ENCODE peak calls at places on chromosomes 3 and 15, in seven cellular contexts. One of them, this sample, is unnamed.

GRCh38 chr15:40104865-40105516 is 3.7 kb downstream of the BMF start:
- DNase-seq in breast epithelium: peak; percentile 85
- DNase-seq in WTC11: peak; percentile 97
- DNase-seq in epithelial cell of proximal tubule: no peak
- DNase-seq in MV-4-11: peak; percentile 81
- DNase-seq in iPS-NIHi11: peak; percentile 86
- DNase-seq in activated CD4-positive, alpha-beta T cell treated with anti-CD3 and anti-CD28 coated beads for 4 hours: peak; percentile 75
- DNase-seq in this sample: peak; percentile 25

GRCh38 chr3:83216919-83217594 is 1455.6 kb upstream of the GBE1 start:
- DNase-seq in breast epithelium: no peak
- DNase-seq in WTC11: peak; percentile 10
- DNase-seq in epithelial cell of proximal tubule: no peak
- DNase-seq in MV-4-11: no peak
- DNase-seq in iPS-NIHi11: no peak
- DNase-seq in activated CD4-positive, alpha-beta T cell treated with anti-CD3 and anti-CD28 coated beads for 4 hours: no peak
- DNase-seq in this sample: no peak

GRCh38 chr3:161203485-161204098 is 17.5 kb upstream of the NMD3 start:
- DNase-seq in breast epithelium: no peak
- DNase-seq in WTC11: no peak
- DNase-seq in epithelial cell of proximal tubule: no peak
- DNase-seq in MV-4-11: no peak
- DNase-seq in iPS-NIHi11: no peak
- DNase-seq in activated CD4-positive, alpha-beta T cell treated with anti-CD3 and anti-CD28 coated beads for 4 hours: no peak
- DNase-seq in this sample: no peak

GRCh38 chr15:53634517-53635106 is 124.9 kb downstream of the WDR72 start:
- DNase-seq in breast epithelium: no peak
- DNase-seq in WTC11: no peak
- DNase-seq in epithelial cell of proximal tubule: no peak
- DNase-seq in MV-4-11: no peak
- DNase-seq in iPS-NIHi11: no peak
- DNase-seq in activated CD4-positive, alpha-beta T cell treated with anti-CD3 and anti-CD28 coated beads for 4 hours: no peak
- DNase-seq in this sample: no peak

GRCh38 chr15:45702041-45702440 is 67.2 kb downstream of the SQOR start:
- DNase-seq in breast epithelium: no peak
- DNase-seq in WTC11: no peak
- DNase-seq in epithelial cell of proximal tubule: no peak
- DNase-seq in MV-4-11: no peak
- DNase-seq in iPS-NIHi11: no peak
- DNase-seq in activated CD4-positive, alpha-beta T cell treated with anti-CD3 and anti-CD28 coated beads for 4 hours: no peak
- DNase-seq in this sample: no peak

GRCh38 chr15:72009207-72009606 is 108.7 kb downstream of the MYO9A start:
- DNase-seq in breast epithelium: no peak
- DNase-seq in WTC11: no peak
- DNase-seq in epithelial cell of proximal tubule: peak; percentile 78
- DNase-seq in MV-4-11: no peak
- DNase-seq in iPS-NIHi11: no peak
- DNase-seq in activated CD4-positive, alpha-beta T cell treated with anti-CD3 and anti-CD28 coated beads for 4 hours: no peak
- DNase-seq in this sample: no peak

GRCh38 chr3:156378871-156379270 is 176.0 kb downstream of the SSR3 start:
- DNase-seq in breast epithelium: no peak
- DNase-seq in WTC11: no peak
- DNase-seq in epithelial cell of proximal tubule: no peak
- DNase-seq in MV-4-11: no peak
- DNase-seq in iPS-NIHi11: no peak
- DNase-seq in activated CD4-positive, alpha-beta T cell treated with anti-CD3 and anti-CD28 coated beads for 4 hours: no peak
- DNase-seq in this sample: no peak

GRCh38 chr15:43517354-43518072 is at the start of gene MAP1A:
- DNase-seq in breast epithelium: no peak
- DNase-seq in WTC11: peak; percentile 32
- DNase-seq in epithelial cell of proximal tubule: no peak
- DNase-seq in MV-4-11: no peak
- DNase-seq in iPS-NIHi11: peak; percentile 75
- DNase-seq in activated CD4-positive, alpha-beta T cell treated with anti-CD3 and anti-CD28 coated beads for 4 hours: no peak
- DNase-seq in this sample: no peak

GRCh38 chr3:173983353-173983752 is 585.8 kb downstream of the NLGN1 start:
- DNase-seq in breast epithelium: no peak
- DNase-seq in WTC11: no peak
- DNase-seq in epithelial cell of proximal tubule: no peak
- DNase-seq in MV-4-11: no peak
- DNase-seq in iPS-NIHi11: no peak
- DNase-seq in activated CD4-positive, alpha-beta T cell treated with anti-CD3 and anti-CD28 coated beads for 4 hours: no peak
- DNase-seq in this sample: no peak

GRCh38 chr3:17846466-17846865 is 104.0 kb upstream of the TBC1D5 start:
- DNase-seq in breast epithelium: no peak
- DNase-seq in WTC11: no peak
- DNase-seq in epithelial cell of proximal tubule: no peak
- DNase-seq in MV-4-11: no peak
- DNase-seq in iPS-NIHi11: no peak
- DNase-seq in activated CD4-positive, alpha-beta T cell treated with anti-CD3 and anti-CD28 coated beads for 4 hours: no peak
- DNase-seq in this sample: no peak

GRCh38 chr15:57401546-57401945 is 25.2 kb downstream of the CGNL1 start:
- DNase-seq in breast epithelium: no peak
- DNase-seq in WTC11: no peak
- DNase-seq in epithelial cell of proximal tubule: no peak
- DNase-seq in MV-4-11: no peak
- DNase-seq in iPS-NIHi11: no peak
- DNase-seq in activated CD4-positive, alpha-beta T cell treated with anti-CD3 and anti-CD28 coated beads for 4 hours: no peak
- DNase-seq in this sample: no peak

GRCh38 chr15:94412979-94413741 is 181.8 kb downstream of the MCTP2 start:
- DNase-seq in breast epithelium: no peak
- DNase-seq in WTC11: no peak
- DNase-seq in epithelial cell of proximal tubule: peak; percentile 6
- DNase-seq in MV-4-11: peak; percentile 58
- DNase-seq in iPS-NIHi11: no peak
- DNase-seq in activated CD4-positive, alpha-beta T cell treated with anti-CD3 and anti-CD28 coated beads for 4 hours: no peak
- DNase-seq in this sample: no peak

GRCh38 chr3:102715030-102715697 is 280.3 kb downstream of the ZPLD1 start:
- DNase-seq in breast epithelium: no peak
- DNase-seq in WTC11: no peak
- DNase-seq in epithelial cell of proximal tubule: no peak
- DNase-seq in MV-4-11: peak; percentile 73
- DNase-seq in iPS-NIHi11: no peak
- DNase-seq in activated CD4-positive, alpha-beta T cell treated with anti-CD3 and anti-CD28 coated beads for 4 hours: no peak
- DNase-seq in this sample: no peak

GRCh38 chr15:64651573-64652260 is 123.7 kb downstream of the RBPMS2 start:
- DNase-seq in breast epithelium: no peak
- DNase-seq in WTC11: no peak
- DNase-seq in epithelial cell of proximal tubule: no peak
- DNase-seq in MV-4-11: no peak
- DNase-seq in iPS-NIHi11: peak; percentile 51
- DNase-seq in activated CD4-positive, alpha-beta T cell treated with anti-CD3 and anti-CD28 coated beads for 4 hours: peak; percentile 43
- DNase-seq in this sample: no peak

GRCh38 chr3:48069339-48069738 is 53.1 kb upstream of the MAP4 start:
- DNase-seq in breast epithelium: no peak
- DNase-seq in WTC11: no peak
- DNase-seq in epithelial cell of proximal tubule: no peak
- DNase-seq in MV-4-11: no peak
- DNase-seq in iPS-NIHi11: no peak
- DNase-seq in activated CD4-positive, alpha-beta T cell treated with anti-CD3 and anti-CD28 coated beads for 4 hours: no peak
- DNase-seq in this sample: no peak

GRCh38 chr3:177680442-177680821 is 483.1 kb upstream of the TBL1XR1 start:
- DNase-seq in breast epithelium: no peak
- DNase-seq in WTC11: no peak
- DNase-seq in epithelial cell of proximal tubule: no peak
- DNase-seq in MV-4-11: no peak
- DNase-seq in iPS-NIHi11: no peak
- DNase-seq in activated CD4-positive, alpha-beta T cell treated with anti-CD3 and anti-CD28 coated beads for 4 hours: no peak
- DNase-seq in this sample: no peak

This sample was measured in GF-D8.